ENCODE peak calls at places on chromosomes 11 and 22, in seven cellular contexts. C is NT2/D1; O is endothelial cell of umbilical vein; K is activated CD4-positive, alpha-beta T cell treated with anti-CD3 and anti-CD28 coated beads, Interleukin-2, amount 50 U/mL, for 1 hour; B is hippocampal formation; F is activated T-cell treated with anti-CD3 and anti-CD28 coated beads for 1 hour; J is NCI-H524 treated with DMSO at 0.1 percent for 48 hours. P is an unnamed sample.

GRCh38 chr11:93041682-93042081 is 72.2 kb downstream of the MTNR1B start:
- DNase-seq in C (no peak), O (no peak), K (no peak), B (no peak), F (no peak), J (no peak), P (no peak)

GRCh38 chr22:21937041-21937820 is 15.4 kb downstream of the PPM1F start:
- DNase-seq in C (no peak), O (no peak), K (no peak), B (peak; percentile 56), F (no peak), J (no peak), P (peak; percentile 20)

GRCh38 chr22:29967461-29967860 is 84.5 kb downstream of the MTMR3 start:
- DNase-seq in C (no peak), O (no peak), K (no peak), B (no peak), F (no peak), J (no peak), P (no peak)

GRCh38 chr22:36193577-36193976 is 8.0 kb downstream of the APOL4 start:
- DNase-seq in C (no peak), O (no peak), K (no peak), B (no peak), F (no peak), J (no peak), P (no peak)

GRCh38 chr11:105229257-105229656 is 89.7 kb upstream of the CARD18 start:
- DNase-seq in C (no peak), O (no peak), K (no peak), B (no peak), F (no peak), J (no peak), P (no peak)

GRCh38 chr22:17921871-17922821 is 102.2 kb downstream of the MICAL3 start:
- DNase-seq in C (peak; percentile 72), O (no peak), K (no peak), B (no peak), F (no peak), J (no peak), P (no peak)

GRCh38 chr11:116193321-116194114 is 579.3 kb downstream of the BUD13 start:
- DNase-seq in C (no peak), O (peak; percentile 23), K (no peak), B (no peak), F (no peak), J (no peak), P (no peak)

GRCh38 chr11:84580338-84580737 is 1046.8 kb downstream of the DLG2 start:
- DNase-seq in C (no peak), O (no peak), K (no peak), B (no peak), F (no peak), J (no peak), P (no peak)

GRCh38 chr11:86559311-86559945 is 113.0 kb downstream of the ME3 start:
- DNase-seq in C (no peak), O (peak; percentile 79), K (no peak), B (no peak), F (no peak), J (no peak), P (no peak)

GRCh38 chr22:32839776-32840571 is 38.5 kb downstream of the TIMP3 start:
- DNase-seq in C (no peak), O (no peak), K (no peak), B (no peak), F (no peak), J (no peak), P (no peak)

GRCh38 chr22:26210390-26210789 is 41.1 kb downstream of the SEZ6L start:
- DNase-seq in C (no peak), O (no peak), K (no peak), B (no peak), F (no peak), J (no peak), P (no peak)

GRCh38 chr11:75338516-75339218 is 12.8 kb downstream of the ARRB1 start:
- DNase-seq in C (no peak), O (peak; percentile 14), K (no peak), B (no peak), F (no peak), J (no peak), P (no peak)

P was measured in NCI-H446.